ENCODE peak calls at places on chromosomes 2 and 18, in ten cellular contexts. One of them, this sample, is unnamed.
A peak's percentile ranks its signal among the peaks of the same experiment; 100 is the strongest.

GRCh38 chr2:241909769-241910168 is 40.2 kb downstream of the RTP5 start:
- DNase-seq in uterus: peak; percentile 9
- DNase-seq in vagina: no peak
- DNase-seq in effector memory CD4-positive, alpha-beta T cell: no peak
- DNase-seq in CD4-positive, alpha-beta memory T cell: no peak
- DNase-seq in K562: no peak
- DNase-seq in ovary: no peak
- DNase-seq in Peyer's patch: peak; percentile 13
- DNase-seq in endodermal cell: peak; percentile 26
- DNase-seq in tibial artery: no peak
- DNase-seq in this sample: no peak

GRCh38 chr2:168773719-168774521 is 28.5 kb upstream of the NOSTRIN start:
- DNase-seq in uterus: peak; percentile 41
- DNase-seq in vagina: no peak
- DNase-seq in effector memory CD4-positive, alpha-beta T cell: no peak
- DNase-seq in CD4-positive, alpha-beta memory T cell: no peak
- DNase-seq in K562: peak; percentile 97
- DNase-seq in ovary: peak; percentile 72
- DNase-seq in Peyer's patch: no peak
- DNase-seq in endodermal cell: peak; percentile 86
- DNase-seq in tibial artery: no peak
- DNase-seq in this sample: peak; percentile 2

GRCh38 chr2:27915874-27916273 is 25.3 kb downstream of the BABAM2 start:
- DNase-seq in uterus: no peak
- DNase-seq in vagina: no peak
- DNase-seq in effector memory CD4-positive, alpha-beta T cell: no peak
- DNase-seq in CD4-positive, alpha-beta memory T cell: no peak
- DNase-seq in K562: no peak
- DNase-seq in ovary: no peak
- DNase-seq in Peyer's patch: no peak
- DNase-seq in endodermal cell: no peak
- DNase-seq in tibial artery: no peak
- DNase-seq in this sample: no peak

GRCh38 chr2:54801422-54801821 is 78.0 kb downstream of the EML6 start:
- DNase-seq in uterus: no peak
- DNase-seq in vagina: no peak
- DNase-seq in effector memory CD4-positive, alpha-beta T cell: no peak
- DNase-seq in CD4-positive, alpha-beta memory T cell: no peak
- DNase-seq in K562: no peak
- DNase-seq in ovary: no peak
- DNase-seq in Peyer's patch: no peak
- DNase-seq in endodermal cell: no peak
- DNase-seq in tibial artery: no peak
- DNase-seq in this sample: no peak

GRCh38 chr2:109649736-109650695 is 35.9 kb downstream of the SOWAHC start:
- DNase-seq in uterus: no peak
- DNase-seq in vagina: no peak
- DNase-seq in effector memory CD4-positive, alpha-beta T cell: no peak
- DNase-seq in CD4-positive, alpha-beta memory T cell: no peak
- DNase-seq in K562: no peak
- DNase-seq in ovary: no peak
- DNase-seq in Peyer's patch: no peak
- DNase-seq in endodermal cell: no peak
- DNase-seq in tibial artery: no peak
- DNase-seq in this sample: no peak

GRCh38 chr2:73114273-73114867 is 1.6 kb upstream of the RAB11FIP5 start:
- DNase-seq in uterus: no peak
- DNase-seq in vagina: no peak
- DNase-seq in effector memory CD4-positive, alpha-beta T cell: no peak
- DNase-seq in CD4-positive, alpha-beta memory T cell: no peak
- DNase-seq in K562: no peak
- DNase-seq in ovary: no peak
- DNase-seq in Peyer's patch: no peak
- DNase-seq in endodermal cell: peak; percentile 25
- DNase-seq in tibial artery: peak; percentile 47
- DNase-seq in this sample: no peak

GRCh38 chr18:12033643-12034025 is 52.3 kb downstream of the IMPA2 start:
- DNase-seq in uterus: no peak
- DNase-seq in vagina: peak; percentile 71
- DNase-seq in effector memory CD4-positive, alpha-beta T cell: no peak
- DNase-seq in CD4-positive, alpha-beta memory T cell: no peak
- DNase-seq in K562: no peak
- DNase-seq in ovary: no peak
- DNase-seq in Peyer's patch: no peak
- DNase-seq in endodermal cell: no peak
- DNase-seq in tibial artery: no peak
- DNase-seq in this sample: no peak

GRCh38 chr18:11091746-11092145 is 57.6 kb downstream of the PIEZO2 start:
- DNase-seq in uterus: no peak
- DNase-seq in vagina: no peak
- DNase-seq in effector memory CD4-positive, alpha-beta T cell: no peak
- DNase-seq in CD4-positive, alpha-beta memory T cell: no peak
- DNase-seq in K562: no peak
- DNase-seq in ovary: no peak
- DNase-seq in Peyer's patch: no peak
- DNase-seq in endodermal cell: no peak
- DNase-seq in tibial artery: no peak
- DNase-seq in this sample: no peak

GRCh38 chr2:187971893-187972292 is 319.8 kb upstream of the GULP1 start:
- DNase-seq in uterus: no peak
- DNase-seq in vagina: no peak
- DNase-seq in effector memory CD4-positive, alpha-beta T cell: no peak
- DNase-seq in CD4-positive, alpha-beta memory T cell: no peak
- DNase-seq in K562: no peak
- DNase-seq in ovary: no peak
- DNase-seq in Peyer's patch: no peak
- DNase-seq in endodermal cell: no peak
- DNase-seq in tibial artery: no peak
- DNase-seq in this sample: no peak

GRCh38 chr2:206981089-206981674 is 41.9 kb downstream of the CPO start:
- DNase-seq in uterus: no peak
- DNase-seq in vagina: no peak
- DNase-seq in effector memory CD4-positive, alpha-beta T cell: no peak
- DNase-seq in CD4-positive, alpha-beta memory T cell: no peak
- DNase-seq in K562: no peak
- DNase-seq in ovary: no peak
- DNase-seq in Peyer's patch: no peak
- DNase-seq in endodermal cell: no peak
- DNase-seq in tibial artery: no peak
- DNase-seq in this sample: no peak

GRCh38 chr2:5409925-5410360 is 282.2 kb upstream of the SOX11 start:
- DNase-seq in uterus: no peak
- DNase-seq in vagina: no peak
- DNase-seq in effector memory CD4-positive, alpha-beta T cell: no peak
- DNase-seq in CD4-positive, alpha-beta memory T cell: no peak
- DNase-seq in K562: no peak
- DNase-seq in ovary: no peak
- DNase-seq in Peyer's patch: no peak
- DNase-seq in endodermal cell: no peak
- DNase-seq in tibial artery: no peak
- DNase-seq in this sample: no peak

GRCh38 chr2:82344670-82345069 is 2040.1 kb upstream of the LRRTM1 start:
- DNase-seq in uterus: no peak
- DNase-seq in vagina: no peak
- DNase-seq in effector memory CD4-positive, alpha-beta T cell: no peak
- DNase-seq in CD4-positive, alpha-beta memory T cell: no peak
- DNase-seq in K562: peak; percentile 5
- DNase-seq in ovary: no peak
- DNase-seq in Peyer's patch: no peak
- DNase-seq in endodermal cell: peak; percentile 53
- DNase-seq in tibial artery: no peak
- DNase-seq in this sample: no peak

GRCh38 chr18:34697891-34698290 is 12.2 kb upstream of the DTNA start:
- DNase-seq in uterus: no peak
- DNase-seq in vagina: no peak
- DNase-seq in effector memory CD4-positive, alpha-beta T cell: no peak
- DNase-seq in CD4-positive, alpha-beta memory T cell: no peak
- DNase-seq in K562: no peak
- DNase-seq in ovary: no peak
- DNase-seq in Peyer's patch: no peak
- DNase-seq in endodermal cell: no peak
- DNase-seq in tibial artery: no peak
- DNase-seq in this sample: no peak

GRCh38 chr2:70959271-70959761 is 19.1 kb upstream of the ANKRD53 start:
- DNase-seq in uterus: no peak
- DNase-seq in vagina: peak; percentile 54
- DNase-seq in effector memory CD4-positive, alpha-beta T cell: no peak
- DNase-seq in CD4-positive, alpha-beta memory T cell: no peak
- DNase-seq in K562: no peak
- DNase-seq in ovary: no peak
- DNase-seq in Peyer's patch: no peak
- DNase-seq in endodermal cell: peak; percentile 37
- DNase-seq in tibial artery: no peak
- DNase-seq in this sample: no peak

DNA sequence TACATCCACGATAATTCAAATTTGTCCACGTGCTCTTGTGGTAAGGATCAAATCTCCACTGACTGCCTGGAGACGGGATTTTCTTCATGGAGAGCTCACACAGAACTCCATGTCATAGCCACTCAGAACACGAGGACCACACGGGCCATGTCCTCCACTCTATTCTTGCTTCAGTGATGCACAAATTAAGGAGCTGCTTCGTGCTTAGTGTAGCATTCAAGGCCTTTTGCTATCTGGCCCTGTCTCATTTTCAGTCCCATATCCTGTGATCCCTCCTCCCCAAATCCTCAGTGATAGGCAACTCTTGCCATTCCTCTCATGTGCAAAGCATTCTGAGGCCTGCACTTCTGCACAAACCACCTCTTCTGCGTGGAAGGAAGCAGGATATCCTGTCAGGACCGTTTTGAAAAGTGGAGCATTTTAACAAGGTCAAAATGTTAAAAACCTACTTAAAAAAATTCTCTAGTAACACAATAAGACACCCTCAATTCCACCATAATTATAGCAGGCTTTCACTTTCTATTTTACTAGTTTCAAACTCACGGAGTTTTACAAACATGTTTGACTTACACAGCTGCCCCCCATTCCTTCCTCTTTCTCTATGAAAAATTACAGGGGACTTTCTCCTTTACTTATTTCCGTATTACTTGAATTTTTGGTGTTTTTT is 35.2 kb downstream of the ST3GAL5 start:
- DNase-seq in uterus: no peak
- DNase-seq in vagina: no peak
- DNase-seq in effector memory CD4-positive, alpha-beta T cell: peak; percentile 18
- DNase-seq in CD4-positive, alpha-beta memory T cell: peak; percentile 74
- DNase-seq in K562: no peak
- DNase-seq in ovary: no peak
- DNase-seq in Peyer's patch: no peak
- DNase-seq in endodermal cell: no peak
- DNase-seq in tibial artery: no peak
- DNase-seq in this sample: no peak
- H3K27ac ChIP-seq in uterus: peak overlapping the region; percentile 66
- H3K27ac ChIP-seq in vagina: peak overlapping the region; percentile 71
- H3K27ac ChIP-seq in effector memory CD4-positive, alpha-beta T cell: peak overlapping the region; percentile 85
- H3K27ac ChIP-seq in CD4-positive, alpha-beta memory T cell: peak overlapping the region; percentile 84
- H3K27ac ChIP-seq in K562: no peak overlapping the region
- H3K27ac ChIP-seq in ovary: peak overlapping the region; percentile 5
- H3K27ac ChIP-seq in Peyer's patch: peak overlapping the region; percentile 84
- H3K27ac ChIP-seq in endodermal cell: no peak overlapping the region
- H3K27ac ChIP-seq in tibial artery: no peak overlapping the region
- H3K27ac ChIP-seq in this sample: peak overlapping the region; percentile 54

DNA sequence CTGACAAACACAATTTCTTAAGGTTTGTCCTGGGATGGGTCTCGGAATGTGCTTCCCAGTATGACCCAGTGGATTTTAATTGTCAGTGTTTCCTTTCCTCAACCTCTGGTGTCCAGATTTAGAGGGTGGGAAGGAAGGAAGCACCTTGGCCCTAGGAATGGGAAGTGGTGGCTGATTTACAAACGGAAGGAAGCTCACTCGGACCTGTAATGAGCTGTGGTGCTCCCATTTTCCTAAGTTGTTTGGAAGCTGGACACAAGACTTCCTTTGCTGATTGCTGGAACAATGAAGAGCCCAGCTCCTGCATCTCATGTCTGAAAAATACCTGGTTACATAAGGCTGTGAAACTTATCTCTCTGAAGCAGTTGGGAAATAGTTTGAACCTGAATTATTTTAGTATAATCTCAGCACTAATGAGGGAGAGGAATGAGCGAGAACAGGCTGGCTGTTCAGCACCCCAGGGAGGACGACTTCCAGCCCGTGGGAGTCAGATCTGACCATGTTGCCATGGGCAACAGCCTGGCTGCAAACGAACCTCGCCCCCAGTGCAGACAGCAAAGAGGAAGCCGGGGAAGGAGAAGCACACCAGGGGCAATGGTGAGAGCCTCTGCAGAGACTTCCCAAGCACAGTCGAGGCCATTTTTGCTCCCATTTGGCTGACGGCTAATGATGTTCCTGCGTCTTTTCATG is 74.4 kb upstream of the ASB18 start:
- DNase-seq in uterus: no peak
- DNase-seq in vagina: peak; percentile 64
- DNase-seq in effector memory CD4-positive, alpha-beta T cell: no peak
- DNase-seq in CD4-positive, alpha-beta memory T cell: no peak
- DNase-seq in K562: no peak
- DNase-seq in ovary: peak; percentile 60
- DNase-seq in Peyer's patch: no peak
- DNase-seq in endodermal cell: peak; percentile 68
- DNase-seq in tibial artery: no peak
- DNase-seq in this sample: no peak
- H3K27ac ChIP-seq in uterus: no peak overlapping the region
- H3K27ac ChIP-seq in vagina: no peak overlapping the region
- H3K27ac ChIP-seq in effector memory CD4-positive, alpha-beta T cell: no peak overlapping the region
- H3K27ac ChIP-seq in CD4-positive, alpha-beta memory T cell: no peak overlapping the region
- H3K27ac ChIP-seq in K562: no peak overlapping the region
- H3K27ac ChIP-seq in ovary: no peak overlapping the region
- H3K27ac ChIP-seq in Peyer's patch: no peak overlapping the region
- H3K27ac ChIP-seq in endodermal cell: peak overlapping the region; percentile 41
- H3K27ac ChIP-seq in tibial artery: peak overlapping the region; percentile 2
- H3K27ac ChIP-seq in this sample: peak overlapping the region; percentile 63

DNA sequence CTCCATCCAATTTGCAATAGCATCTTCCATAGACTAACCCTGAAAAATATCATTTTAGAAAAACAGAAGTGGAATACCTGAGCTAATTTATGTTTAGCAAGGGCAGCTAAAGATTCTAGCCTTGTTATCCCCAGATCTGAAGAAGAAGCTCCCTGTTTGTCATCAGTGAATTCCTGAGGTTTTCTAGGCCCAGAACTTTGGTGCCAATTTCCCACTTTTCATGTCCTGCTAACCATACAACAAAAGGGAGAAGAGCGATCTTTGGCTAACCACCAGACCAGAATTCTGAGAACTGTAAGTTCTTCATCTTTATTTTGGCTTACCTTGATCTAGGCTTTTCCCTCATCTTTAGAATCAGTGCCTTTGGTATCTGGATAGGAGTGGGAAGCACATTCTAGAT is 51.3 kb upstream of the RASGRP3 start:
- DNase-seq in uterus: no peak
- DNase-seq in vagina: no peak
- DNase-seq in effector memory CD4-positive, alpha-beta T cell: no peak
- DNase-seq in CD4-positive, alpha-beta memory T cell: no peak
- DNase-seq in K562: no peak
- DNase-seq in ovary: no peak
- DNase-seq in Peyer's patch: no peak
- DNase-seq in endodermal cell: no peak
- DNase-seq in tibial artery: no peak
- DNase-seq in this sample: no peak
- H3K27ac ChIP-seq in uterus: no peak overlapping the region
- H3K27ac ChIP-seq in vagina: no peak overlapping the region
- H3K27ac ChIP-seq in effector memory CD4-positive, alpha-beta T cell: no peak overlapping the region
- H3K27ac ChIP-seq in CD4-positive, alpha-beta memory T cell: no peak overlapping the region
- H3K27ac ChIP-seq in K562: no peak overlapping the region
- H3K27ac ChIP-seq in ovary: no peak overlapping the region
- H3K27ac ChIP-seq in Peyer's patch: no peak overlapping the region
- H3K27ac ChIP-seq in endodermal cell: no peak overlapping the region
- H3K27ac ChIP-seq in tibial artery: no peak overlapping the region
- H3K27ac ChIP-seq in this sample: no peak overlapping the region

GRCh38 chr2:30358822-30359221 is 88.2 kb upstream of the LCLAT1 start:
- DNase-seq in uterus: no peak
- DNase-seq in vagina: no peak
- DNase-seq in effector memory CD4-positive, alpha-beta T cell: no peak
- DNase-seq in CD4-positive, alpha-beta memory T cell: no peak
- DNase-seq in K562: no peak
- DNase-seq in ovary: no peak
- DNase-seq in Peyer's patch: no peak
- DNase-seq in endodermal cell: no peak
- DNase-seq in tibial artery: peak; percentile 47
- DNase-seq in this sample: no peak
- H3K27ac ChIP-seq in uterus: no peak overlapping the region
- H3K27ac ChIP-seq in vagina: no peak overlapping the region
- H3K27ac ChIP-seq in effector memory CD4-positive, alpha-beta T cell: no peak overlapping the region
- H3K27ac ChIP-seq in CD4-positive, alpha-beta memory T cell: no peak overlapping the region
- H3K27ac ChIP-seq in K562: no peak overlapping the region
- H3K27ac ChIP-seq in ovary: no peak overlapping the region
- H3K27ac ChIP-seq in Peyer's patch: no peak overlapping the region
- H3K27ac ChIP-seq in endodermal cell: no peak overlapping the region
- H3K27ac ChIP-seq in tibial artery: peak overlapping the region; percentile 86
- H3K27ac ChIP-seq in this sample: no peak overlapping the region